ENCODE peak calls at places on chromosomes 2 and 18, in seven cellular contexts. E, M, P, W, C, T and A are unnamed samples.

GRCh38 chr2:36441816-36442215 is 86.2 kb downstream of the CRIM1 start:
- DNase-seq in E (no peak), M (no peak), P (no peak), W (no peak), C (no peak), T (peak; percentile 41), A (peak; percentile 74)

GRCh38 chr2:158079672-158080071 is 22.0 kb upstream of the UPP2 start:
- DNase-seq in E (no peak), M (peak; percentile 6), P (no peak), W (no peak), C (no peak), T (peak; percentile 42), A (peak; percentile 6)

GRCh38 chr2:54741250-54741649 is 17.8 kb downstream of the EML6 start:
- DNase-seq in E (no peak), M (no peak), P (no peak), W (no peak), C (no peak), T (peak; percentile 16), A (peak; percentile 30)

GRCh38 chr18:2302628-2303516 is 268.4 kb downstream of the METTL4 start:
- DNase-seq in E (no peak), M (peak; percentile 82), P (no peak), W (no peak), C (no peak), T (peak; percentile 67), A (peak; percentile 47)

GRCh38 chr2:205712508-205712907 is 30.2 kb downstream of the NRP2 start:
- DNase-seq in E (no peak), M (no peak), P (no peak), W (no peak), C (no peak), T (peak; percentile 60), A (peak; percentile 59)

GRCh38 chr18:23088343-23088742 is 46.9 kb upstream of the CABLES1 start:
- DNase-seq in E (no peak), M (no peak), P (no peak), W (no peak), C (no peak), T (no peak), A (no peak)

GRCh38 chr2:33321236-33321731 is 155.2 kb upstream of the RASGRP3 start:
- DNase-seq in E (no peak), M (no peak), P (no peak), W (no peak), C (no peak), T (peak; percentile 75), A (peak; percentile 85)

GRCh38 chr2:225207026-225207425 is 164.8 kb upstream of the DOCK10 start:
- DNase-seq in E (no peak), M (no peak), P (no peak), W (no peak), C (no peak), T (no peak), A (no peak)

GRCh38 chr2:133680399-133681044 is 112.3 kb upstream of the NCKAP5 start:
- DNase-seq in E (no peak), M (no peak), P (no peak), W (no peak), C (no peak), T (no peak), A (no peak)

GRCh38 chr2:105617631-105618350 is 126.9 kb upstream of the NCK2 start:
- DNase-seq in E (no peak), M (peak; percentile 25), P (no peak), W (no peak), C (no peak), T (no peak), A (no peak)

GRCh38 chr2:210544191-210544590 is 12.2 kb upstream of the CPS1 start:
- DNase-seq in E (no peak), M (no peak), P (no peak), W (no peak), C (no peak), T (no peak), A (no peak)

GRCh38 chr2:60837123-60837522 is 44.3 kb upstream of the REL start:
- DNase-seq in E (no peak), M (no peak), P (no peak), W (no peak), C (no peak), T (no peak), A (no peak)

GRCh38 chr2:200405599-200406298 is 99.3 kb downstream of the SPATS2L start:
- DNase-seq in E (no peak), M (peak; percentile 92), P (no peak), W (no peak), C (no peak), T (peak; percentile 88), A (peak; percentile 81)